ENCODE peak calls at places on chromosomes 1 and 21, in seven cellular contexts. X is breast epithelium, I is stomach, E is sigmoid colon, B is transverse colon, H is suprapubic skin, L is SK-N-SH. C is an unnamed sample.

GRCh38 chr1:179930867-179931266 is 23.7 kb upstream of the CEP350 start:
- DNase-seq in X (no peak), I (no peak), E (no peak), B (no peak), H (no peak), L (no peak), C (no peak)

GRCh38 chr1:26022994-26023393 is 1.4 kb downstream of the EXTL1 start:
- DNase-seq in X (no peak), I (no peak), E (no peak), B (no peak), H (no peak), L (no peak), C (no peak)

GRCh38 chr1:36782085-36782484 is 252.2 kb downstream of the GRIK3 start:
- DNase-seq in X (no peak), I (no peak), E (no peak), B (no peak), H (no peak), L (no peak), C (no peak)

GRCh38 chr1:229597877-229598276 is 28.0 kb downstream of the TAF5L start:
- DNase-seq in X (no peak), I (no peak), E (no peak), B (no peak), H (no peak), L (no peak), C (no peak)

GRCh38 chr1:37663426-37664000 is 28.8 kb upstream of the CDCA8 start:
- DNase-seq in X (no peak), I (no peak), E (no peak), B (no peak), H (no peak), L (no peak), C (no peak)

GRCh38 chr1:66262233-66262632 is 271.7 kb upstream of the SGIP1 start:
- DNase-seq in X (peak), I (no peak), E (no peak), B (peak), H (no peak), L (no peak), C (no peak)

GRCh38 chr1:83882906-83883305 is 116.0 kb downstream of the TTLL7 start:
- DNase-seq in X (no peak), I (no peak), E (no peak), B (peak), H (no peak), L (no peak), C (no peak)

GRCh38 chr1:42841010-42841409 is 5.4 kb upstream of the ZNF691 start:
- DNase-seq in X (no peak), I (no peak), E (no peak), B (no peak), H (no peak), L (no peak), C (no peak)

GRCh38 chr1:8077602-8078001 is 51.5 kb upstream of the ERRFI1 start:
- DNase-seq in X (no peak), I (no peak), E (no peak), B (no peak), H (no peak), L (no peak), C (no peak)

GRCh38 chr1:2143814-2144500 is 50.6 kb downstream of the FAAP20 start:
- DNase-seq in X (no peak), I (no peak), E (no peak), B (no peak), H (peak), L (no peak), C (no peak)

GRCh38 chr1:29711582-29712274 is 475.4 kb downstream of the PTPRU start:
- DNase-seq in X (no peak), I (no peak), E (no peak), B (no peak), H (no peak), L (no peak), C (no peak)

GRCh38 chr1:112727716-112728115 is 12.6 kb upstream of the PPM1J start:
- DNase-seq in X (no peak), I (no peak), E (no peak), B (no peak), H (no peak), L (no peak), C (no peak)

GRCh38 chr1:246280551-246280950 is 226.5 kb downstream of the SMYD3 start:
- DNase-seq in X (no peak), I (no peak), E (no peak), B (no peak), H (no peak), L (peak), C (peak)

GRCh38 chr21:29155118-29155932 is 24.9 kb downstream of the MAP3K7CL start:
- DNase-seq in X (peak), I (no peak), E (peak), B (no peak), H (no peak), L (peak), C (no peak)

GRCh38 chr1:116432655-116433282 is 59.7 kb downstream of the ATP1A1 start:
- DNase-seq in X (no peak), I (no peak), E (no peak), B (no peak), H (no peak), L (no peak), C (no peak)

GRCh38 chr21:45414396-45415187 is 9.6 kb downstream of the COL18A1 start:
- DNase-seq in X (no peak), I (no peak), E (peak), B (no peak), H (no peak), L (no peak), C (no peak)

GRCh38 chr1:206589206-206589605 is 23.1 kb downstream of the EIF2D start:
- DNase-seq in X (no peak), I (no peak), E (peak), B (no peak), H (no peak), L (no peak), C (no peak)

GRCh38 chr1:85629532-85629920 is 49.0 kb downstream of the CCN1 start:
- DNase-seq in X (no peak), I (no peak), E (no peak), B (no peak), H (no peak), L (no peak), C (no peak)

GRCh38 chr1:68317543-68317942 is 85.2 kb upstream of the WLS start:
- DNase-seq in X (no peak), I (no peak), E (no peak), B (no peak), H (no peak), L (no peak), C (no peak)

GRCh38 chr1:64511054-64511453 is 41.1 kb downstream of the CACHD1 start:
- DNase-seq in X (no peak), I (no peak), E (no peak), B (no peak), H (no peak), L (no peak), C (no peak)
- TF ChIP-seq POLR2AphosphoS5 in X (no peak), I (no peak), E (no peak), B (no peak), H (no peak), L (no peak), C (no peak)

DNA sequence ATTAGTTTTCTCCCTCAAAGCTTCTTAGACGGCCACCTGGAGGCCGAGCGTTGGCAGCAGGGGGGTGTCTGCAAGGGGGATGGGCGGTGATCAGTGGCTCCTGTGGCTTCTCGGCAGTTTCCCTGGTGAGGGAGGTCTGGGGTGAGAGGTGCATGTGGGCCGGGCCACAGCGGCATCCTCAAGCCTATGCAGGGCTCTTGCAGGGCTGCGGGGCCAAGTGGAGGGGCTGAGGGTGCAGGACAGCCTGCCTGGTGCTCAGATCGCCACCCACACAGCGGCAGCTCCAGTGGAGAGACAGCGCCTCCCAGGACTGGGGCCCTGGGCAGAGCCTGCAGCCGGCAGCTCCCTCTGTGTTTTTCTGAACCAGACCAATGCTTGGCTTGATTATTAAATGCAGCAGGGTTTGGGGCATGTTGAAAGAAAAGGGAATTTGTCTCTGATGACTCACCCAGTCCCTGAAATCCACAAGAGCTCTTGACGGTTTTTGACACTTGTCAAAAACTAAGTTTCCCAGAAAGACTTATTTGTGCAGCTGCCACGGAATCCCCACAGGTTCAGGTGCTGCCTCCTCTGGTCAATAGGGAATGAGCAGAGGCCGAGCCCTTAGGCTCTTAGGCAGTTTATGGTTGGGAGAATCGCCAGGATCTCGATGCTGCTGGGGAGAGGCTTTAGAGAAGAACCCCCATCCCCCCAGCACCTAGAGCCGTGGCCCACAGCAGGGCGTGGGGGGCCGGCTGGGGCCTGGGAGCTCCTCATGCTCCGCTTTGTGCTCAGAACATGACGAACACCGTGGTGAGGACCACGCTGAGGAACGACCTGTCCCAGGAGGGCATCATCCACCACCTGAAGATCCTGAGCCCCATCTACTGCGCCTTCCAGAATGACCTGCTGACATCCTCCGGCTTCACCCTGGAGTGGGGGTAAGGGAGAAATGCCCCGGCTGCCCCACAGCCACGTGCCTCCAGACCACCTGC is 54.7 kb downstream of the UMODL1 start:
- DNase-seq in X (no peak), I (no peak), E (no peak), B (no peak), H (no peak), L (no peak), C (peak)
- TF ChIP-seq CTCF in X (no peak), I (no peak), E (no peak), B (no peak), H (no peak), L (no peak), C (no peak)

DNA sequence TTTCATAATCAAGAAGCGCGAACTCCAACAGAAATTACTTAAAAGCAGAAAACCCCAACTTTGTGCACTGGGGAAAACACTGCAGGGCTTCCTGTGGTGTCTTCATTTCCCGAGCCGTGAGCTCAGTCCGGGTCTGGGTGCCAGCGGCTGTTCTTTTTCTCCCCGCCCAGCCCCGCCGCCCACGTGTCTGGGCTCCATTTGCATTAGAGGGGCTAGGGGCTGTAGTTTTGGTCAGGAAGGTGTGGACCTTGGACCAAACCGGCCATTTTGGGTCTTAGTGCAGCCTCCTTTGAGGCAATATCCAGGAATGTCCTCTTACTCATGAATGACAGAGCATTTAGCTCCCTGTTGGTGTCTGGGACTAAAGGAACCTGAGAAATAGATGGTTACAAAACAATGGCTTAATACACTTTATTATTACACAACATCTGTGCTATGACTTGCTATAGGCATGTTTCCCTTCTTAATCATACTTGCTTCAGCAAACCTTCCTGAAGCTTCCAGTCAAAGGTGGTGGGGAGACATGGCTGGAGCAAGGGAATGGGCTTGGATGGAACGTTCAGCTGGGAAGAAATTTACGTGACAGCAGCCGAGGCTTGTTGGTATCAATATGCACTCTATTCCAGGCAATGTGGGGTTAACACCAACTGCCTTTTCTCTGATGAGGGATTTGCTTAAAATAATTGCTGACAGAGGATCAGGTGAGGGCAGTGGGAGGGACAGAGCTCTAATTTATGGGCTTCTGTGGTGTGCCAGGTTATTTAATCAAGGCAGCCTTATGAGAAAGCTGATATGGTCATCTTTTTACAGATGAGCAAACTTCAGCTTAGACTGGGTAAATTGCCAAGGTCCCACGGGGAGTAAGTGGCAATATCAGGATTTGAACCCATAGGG is 1.1 kb downstream of the AGTRAP start:
- DNase-seq in X (no peak), I (peak), E (peak), B (peak), H (no peak), L (peak), C (peak)
- TF ChIP-seq POLR2AphosphoS5 in X (peak), I (peak), E (peak), B (peak), H (no peak), L (no peak), C (no peak)

GRCh38 chr1:248821101-248821500 is 4.6 kb downstream of the SH3BP5L start:
- DNase-seq in X (no peak), I (no peak), E (no peak), B (no peak), H (peak), L (peak), C (no peak)
- TF ChIP-seq CTCF in X (no peak), I (no peak), E (no peak), B (no peak), H (no peak), L (no peak), C (no peak)